ENCODE peak calls at places on chromosomes 2 and 18, in five cellular contexts. J is prostate gland, O is HCT116, I is ovary, Y is A549. Q is an unnamed sample.

GRCh38 chr2:205043285-205043684 is 498.0 kb downstream of the PARD3B start:
- DNase-seq in J (no peak), O (no peak), I (no peak), Y (no peak), Q (no peak)

GRCh38 chr2:197191177-197191947 is 119.2 kb downstream of the ANKRD44 start:
- DNase-seq in J (no peak), O (peak; percentile 31), I (no peak), Y (peak; percentile 44), Q (no peak)

GRCh38 chr18:48220146-48220499 is 189.1 kb downstream of the ZBTB7C start:
- DNase-seq in J (no peak), O (no peak), I (no peak), Y (no peak), Q (no peak)

GRCh38 chr2:22213237-22213636 is 1089.5 kb downstream of the TDRD15 start:
- DNase-seq in J (no peak), O (no peak), I (no peak), Y (no peak), Q (no peak)

GRCh38 chr2:62968668-62969067 is 82.0 kb upstream of the OTX1 start:
- DNase-seq in J (no peak), O (no peak), I (no peak), Y (no peak), Q (no peak)

GRCh38 chr2:172119089-172119488 is 16.4 kb upstream of the DLX2 start:
- DNase-seq in J (no peak), O (no peak), I (no peak), Y (no peak), Q (no peak)

GRCh38 chr2:149715005-149715592 is 127.5 kb upstream of the MMADHC start:
- DNase-seq in J (no peak), O (peak; percentile 35), I (no peak), Y (peak; percentile 54), Q (no peak)

GRCh38 chr2:221189431-221189830 is 382.7 kb downstream of the EPHA4 start:
- DNase-seq in J (no peak), O (no peak), I (no peak), Y (no peak), Q (no peak)

GRCh38 chr2:54579682-54580349 is 123.7 kb downstream of the SPTBN1 start:
- DNase-seq in J (peak; percentile 27), O (no peak), I (no peak), Y (peak; percentile 82), Q (no peak)

GRCh38 chr2:19676770-19677169 is 225.0 kb downstream of the TTC32 start:
- DNase-seq in J (no peak), O (no peak), I (no peak), Y (peak; percentile 17), Q (no peak)

GRCh38 chr2:239944706-239945551 is 80.2 kb downstream of the NDUFA10 start:
- DNase-seq in J (no peak), O (no peak), I (peak; percentile 23), Y (no peak), Q (peak; percentile 12)

GRCh38 chr18:58758606-58759005 is 87.3 kb downstream of the MALT1 start:
- DNase-seq in J (no peak), O (no peak), I (no peak), Y (no peak), Q (no peak)

GRCh38 chr2:222239945-222240675 is 58.7 kb downstream of the PAX3 start:
- DNase-seq in J (no peak), O (no peak), I (no peak), Y (no peak), Q (no peak)

GRCh38 chr18:8706981-8707940 is 1.9 kb downstream of the MTCL1 start:
- DNase-seq in J (peak; percentile 32), O (no peak), I (peak; percentile 62), Y (peak; percentile 82), Q (peak; percentile 51)

GRCh38 chr18:40048886-40049650 is 1906.0 kb upstream of the PIK3C3 start:
- DNase-seq in J (no peak), O (no peak), I (no peak), Y (no peak), Q (no peak)

GRCh38 chr18:40452599-40452998 is 1502.4 kb upstream of the PIK3C3 start:
- DNase-seq in J (no peak), O (no peak), I (no peak), Y (no peak), Q (no peak)

GRCh38 chr2:79984476-79984875 is 320.1 kb downstream of the LRRTM1 start:
- DNase-seq in J (no peak), O (no peak), I (no peak), Y (no peak), Q (no peak)

GRCh38 chr2:209383212-209383611 is 40.6 kb upstream of the MAP2 start:
- DNase-seq in J (peak; percentile 14), O (peak; percentile 79), I (no peak), Y (peak; percentile 55), Q (no peak)

GRCh38 chr2:37472959-37473358 is 128.5 kb downstream of the QPCT start:
- DNase-seq in J (peak; percentile 49), O (no peak), I (no peak), Y (peak; percentile 37), Q (no peak)

GRCh38 chr18:53567935-53568574 is 656.4 kb downstream of the MBD2 start:
- DNase-seq in J (no peak), O (no peak), I (peak; percentile 37), Y (peak; percentile 21), Q (no peak)

GRCh38 chr2:84897773-84898172 is 7.7 kb upstream of the TMSB10 start:
- DNase-seq in J (no peak), O (no peak), I (no peak), Y (no peak), Q (no peak)

GRCh38 chr2:44706584-44707553 is 234.6 kb upstream of the SIX3 start:
- DNase-seq in J (no peak), O (no peak), I (no peak), Y (no peak), Q (no peak)

GRCh38 chr2:240230424-240230945 is 90.0 kb upstream of the OTOS start:
- DNase-seq in J (no peak), O (no peak), I (no peak), Y (no peak), Q (no peak)

GRCh38 chr2:46569061-46569560 is 89.7 kb downstream of the TMEM247 start:
- DNase-seq in J (no peak), O (no peak), I (no peak), Y (no peak), Q (no peak)

GRCh38 chr2:230671117-230671516 is 41.5 kb upstream of the CAB39 start:
- DNase-seq in J (no peak), O (no peak), I (no peak), Y (no peak), Q (no peak)

GRCh38 chr2:236319036-236319435 is 54.8 kb upstream of the ASB18 start:
- DNase-seq in J (no peak), O (no peak), I (no peak), Y (no peak), Q (no peak)

GRCh38 chr2:190859347-190860297 is 21.0 kb upstream of the GLS start:
- DNase-seq in J (no peak), O (no peak), I (peak; percentile 46), Y (peak; percentile 23), Q (no peak)

GRCh38 chr2:176164184-176164802 is 7.2 kb downstream of the HOXD3 start:
- DNase-seq in J (no peak), O (no peak), I (no peak), Y (no peak), Q (no peak)

GRCh38 chr2:96734899-96735585 is 4.8 kb downstream of the LMAN2L start:
- DNase-seq in J (no peak), O (no peak), I (peak; percentile 58), Y (no peak), Q (no peak)

GRCh38 chr2:141767051-141767450 is 363.8 kb downstream of the LRP1B start:
- DNase-seq in J (no peak), O (no peak), I (no peak), Y (no peak), Q (no peak)

DNA sequence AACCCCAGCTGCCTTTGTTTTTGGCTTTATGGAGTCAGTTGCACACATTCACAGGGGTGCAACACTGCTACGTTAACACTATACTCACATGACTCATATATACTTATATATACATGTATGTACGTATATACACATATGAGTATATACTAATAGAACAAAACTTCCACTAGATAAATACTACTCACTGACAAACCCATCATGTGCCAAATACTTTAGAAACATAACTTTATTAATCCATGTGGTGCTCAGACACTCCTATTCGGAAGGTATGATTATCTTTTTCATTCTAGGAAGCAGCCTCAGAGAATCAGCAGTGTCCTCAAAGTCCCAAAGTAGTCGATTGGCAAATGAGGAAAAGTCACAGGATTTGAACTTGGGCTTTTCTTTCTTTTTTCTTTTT is 7.9 kb downstream of the PMAIP1 start:
- DNase-seq in J (no peak), O (no peak), I (no peak), Y (no peak), Q (no peak)
- H3K4me1 ChIP-seq in J (peaks cover 3% of the 10 kb centered on the region), O (peaks cover 82% of the 10 kb centered on the region), I (no peaks in the 10 kb centered on the region), Y (peaks cover 61% of the 10 kb centered on the region), Q (no peaks in the 10 kb centered on the region)

DNA sequence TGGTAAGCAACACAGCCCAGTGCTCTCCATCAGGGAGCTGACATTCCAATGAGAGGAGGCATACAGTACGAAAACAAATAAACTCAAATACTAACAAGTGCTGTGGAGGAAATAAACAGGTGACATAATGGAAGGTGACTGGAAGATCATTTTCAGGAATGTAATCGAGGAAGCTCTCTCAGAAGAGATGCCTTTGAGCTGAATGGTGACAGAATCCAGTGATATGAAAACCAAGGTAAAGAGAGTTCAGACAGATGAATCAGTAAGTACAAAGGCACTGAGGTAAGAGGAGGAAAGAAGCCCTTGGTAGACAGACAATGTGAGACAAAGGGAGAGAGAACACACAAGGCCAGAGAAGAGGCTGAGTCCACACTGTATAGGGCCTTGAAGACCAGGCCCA is 252.1 kb downstream of the LRATD1 start:
- DNase-seq in J (no peak), O (no peak), I (no peak), Y (no peak), Q (no peak)
- TF ChIP-seq POLR2A in J (no peak), O (no peak), I (no peak), Y (no peak), Q (no peak)

GRCh38 chr2:110771549-110772382 is 39.4 kb downstream of the ACOXL start:
- DNase-seq in J (no peak), O (no peak), I (no peak), Y (no peak), Q (no peak)

GRCh38 chr2:110770696-110771425 is 38.5 kb downstream of the ACOXL start:
- DNase-seq in J (peak; percentile 44), O (no peak), I (no peak), Y (peak; percentile 6), Q (no peak)

GRCh38 chr2:110772383-110772755 is 40.0 kb downstream of the ACOXL start:
- DNase-seq in J (no peak), O (no peak), I (no peak), Y (no peak), Q (no peak)

GRCh38 chr2:110768591-110768990 is 36.2 kb downstream of the ACOXL start:
- DNase-seq in J (peak; percentile 43), O (no peak), I (no peak), Y (no peak), Q (no peak)

DNA sequence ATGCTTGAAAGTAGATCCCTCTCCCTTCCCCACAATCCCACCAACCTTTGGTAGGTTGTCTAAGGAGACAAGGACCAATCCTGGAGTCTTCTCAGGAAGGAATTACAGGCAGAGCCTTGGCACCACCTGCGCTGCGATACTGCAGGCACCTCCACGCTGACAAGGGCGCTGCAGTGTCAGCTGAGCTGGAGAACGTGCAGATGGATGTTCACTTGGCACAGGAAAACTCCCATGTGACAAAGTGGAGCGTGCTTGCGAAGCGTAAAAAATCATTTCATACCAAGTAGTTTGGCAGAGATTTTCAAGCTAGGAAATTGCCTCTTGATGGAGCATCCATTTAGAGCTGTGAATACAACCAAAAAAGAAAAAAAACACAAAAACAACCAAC is 37.9 kb downstream of the ACOXL start:
- DNase-seq in J (no peak), O (no peak), I (no peak), Y (no peak), Q (no peak)
- TF ChIP-seq CTCF in J (no peak), O (no peak), I (no peak), Y (no peak), Q (no peak)

GRCh38 chr2:101241158-101241557 is 11.5 kb upstream of the CNOT11 start:
- DNase-seq in J (no peak), O (no peak), I (no peak), Y (no peak), Q (no peak)
- H3K4me1 ChIP-seq in J (peaks cover 19% of the 10 kb centered on the region), O (peaks cover 10% of the 10 kb centered on the region), I (no peaks in the 10 kb centered on the region), Y (peaks cover 17% of the 10 kb centered on the region), Q (no peaks in the 10 kb centered on the region)